ENCODE peak calls at places on chromosomes 7 and 10, in nine cellular contexts. U is NCI-H1092, P is ecto neural progenitor cell, Q is glomerular endothelial cell, S is non-pigmented ciliary epithelial cell, T is fibroblast of villous mesenchyme, E is H4, L is GM12892, C is right cardiac atrium. I is an unnamed sample.

GRCh38 chr7:148789228-148789627 is 90.5 kb downstream of the CUL1 start:
- DNase-seq in U (no peak), P (no peak), Q (no peak), S (no peak), T (no peak), E (no peak), L (no peak), C (no peak), I (no peak)

GRCh38 chr10:71085689-71086438 is 126.5 kb upstream of the UNC5B start:
- DNase-seq in U (no peak), P (peak), Q (no peak), S (no peak), T (no peak), E (no peak), L (no peak), C (no peak), I (peak)

GRCh38 chr7:20778063-20778721 is 8.5 kb downstream of the SP8 start:
- DNase-seq in U (no peak), P (peak), Q (no peak), S (no peak), T (peak), E (peak), L (peak), C (no peak), I (no peak)

GRCh38 chr7:149569025-149569725 is 71.6 kb upstream of the ZNF746 start:
- DNase-seq in U (no peak), P (peak), Q (no peak), S (peak), T (peak), E (no peak), L (no peak), C (no peak), I (no peak)

GRCh38 chr10:123633106-123633505 is 33.0 kb upstream of the GPR26 start:
- DNase-seq in U (no peak), P (no peak), Q (no peak), S (no peak), T (no peak), E (no peak), L (no peak), C (no peak), I (no peak)

GRCh38 chr7:37832194-37832593 is 16.2 kb upstream of the NME8 start:
- DNase-seq in U (peak), P (no peak), Q (no peak), S (no peak), T (peak), E (peak), L (no peak), C (peak), I (no peak)

GRCh38 chr7:74606909-74607255 is 50.6 kb upstream of the GTF2I start:
- DNase-seq in U (no peak), P (no peak), Q (no peak), S (no peak), T (no peak), E (no peak), L (no peak), C (no peak), I (no peak)

GRCh38 chr10:110165867-110166266 is 41.5 kb upstream of the MXI1 start:
- DNase-seq in U (no peak), P (no peak), Q (no peak), S (no peak), T (no peak), E (no peak), L (no peak), C (no peak), I (no peak)

GRCh38 chr7:103446046-103446520 is at the start of gene SLC26A5:
- DNase-seq in U (peak), P (peak), Q (no peak), S (no peak), T (no peak), E (no peak), L (peak), C (no peak), I (no peak)

GRCh38 chr10:97270523-97271154 is 21.8 kb downstream of the ARHGAP19 start:
- DNase-seq in U (no peak), P (no peak), Q (no peak), S (no peak), T (peak), E (no peak), L (no peak), C (no peak), I (no peak)

GRCh38 chr7:90669002-90669401 is 72.9 kb downstream of the CDK14 start:
- DNase-seq in U (no peak), P (no peak), Q (no peak), S (no peak), T (no peak), E (no peak), L (no peak), C (no peak), I (no peak)

GRCh38 chr10:23038172-23038571 is 57.2 kb upstream of the MSRB2 start:
- DNase-seq in U (no peak), P (no peak), Q (no peak), S (no peak), T (no peak), E (no peak), L (no peak), C (no peak), I (no peak)

GRCh38 chr7:110693348-110693747 is 397.6 kb upstream of the LRRN3 start:
- DNase-seq in U (no peak), P (no peak), Q (no peak), S (no peak), T (no peak), E (no peak), L (no peak), C (no peak), I (no peak)

GRCh38 chr10:35331894-35332640 is 4.2 kb upstream of the CCNY start:
- DNase-seq in U (no peak), P (no peak), Q (peak), S (peak), T (peak), E (peak), L (no peak), C (no peak), I (no peak)

GRCh38 chr7:82740246-82740848 is 296.8 kb upstream of the CACNA2D1 start:
- DNase-seq in U (peak), P (peak), Q (peak), S (peak), T (peak), E (peak), L (no peak), C (no peak), I (no peak)

GRCh38 chr7:4830176-4830575 is 31.7 kb downstream of the PAPOLB start:
- DNase-seq in U (peak), P (peak), Q (peak), S (no peak), T (peak), E (peak), L (no peak), C (peak), I (no peak)

GRCh38 chr10:11793762-11794479 is 29.2 kb upstream of the PROSER2 start:
- DNase-seq in U (no peak), P (no peak), Q (no peak), S (peak), T (peak), E (no peak), L (no peak), C (no peak), I (no peak)

GRCh38 chr10:12513775-12514663 is 164.7 kb downstream of the CAMK1D start:
- DNase-seq in U (peak), P (no peak), Q (no peak), S (no peak), T (peak), E (no peak), L (no peak), C (no peak), I (no peak)

GRCh38 chr7:114711244-114711643 is 210.7 kb upstream of the MDFIC start:
- DNase-seq in U (no peak), P (no peak), Q (no peak), S (peak), T (no peak), E (no peak), L (no peak), C (no peak), I (no peak)

GRCh38 chr7:1843271-1843861 is 173.3 kb downstream of the ELFN1 start:
- DNase-seq in U (no peak), P (no peak), Q (no peak), S (no peak), T (peak), E (no peak), L (no peak), C (peak), I (no peak)

GRCh38 chr10:47423476-47423875 is 39.4 kb upstream of the ZNF488 start:
- DNase-seq in U (no peak), P (no peak), Q (no peak), S (no peak), T (no peak), E (no peak), L (no peak), C (no peak), I (no peak)

GRCh38 chr7:11830582-11831382 is 1.2 kb downstream of the THSD7A start:
- DNase-seq in U (no peak), P (no peak), Q (no peak), S (no peak), T (no peak), E (no peak), L (no peak), C (no peak), I (no peak)

GRCh38 chr10:90751107-90751997 is 106.5 kb downstream of the HTR7 start:
- DNase-seq in U (peak), P (peak), Q (no peak), S (no peak), T (peak), E (peak), L (no peak), C (no peak), I (no peak)